ENCODE peak calls at places on chromosomes 7 and 10, in ten cellular contexts. C, E, O, T, I, P, N, S, B and M are unnamed samples.

GRCh38 chr10:116774728-116775151 is 32.4 kb upstream of the HSPA12A start:
- DNase-seq in S (no peak), I (no peak), O (no peak), C (no peak), N (no peak), B (no peak), E (no peak), P (no peak), T (no peak), M (no peak)

GRCh38 chr7:68176974-68177373 is 1180.3 kb downstream of the TYW1 start:
- DNase-seq in P (peak), N (no peak), E (peak), I (no peak), C (peak), S (peak), T (peak), B (peak), O (peak), M (peak)

GRCh38 chr7:142477079-142477651 is 219.3 kb upstream of the PRSS58 start:
- DNase-seq in E (peak), S (no peak), P (no peak), C (peak), I (no peak), B (peak), N (no peak), T (no peak), O (no peak), M (no peak)

GRCh38 chr7:2255145-2256139 is 13.4 kb downstream of the NUDT1 start:
- DNase-seq in E (no peak), N (no peak), S (no peak), T (no peak), I (no peak), O (no peak), C (no peak), B (no peak), P (no peak), M (no peak)

GRCh38 chr7:68207676-68208075 is 1211.0 kb downstream of the TYW1 start:
- DNase-seq in I (no peak), C (no peak), S (no peak), B (no peak), P (no peak), N (no peak), E (no peak), T (no peak), O (no peak), M (no peak)

GRCh38 chr7:99525713-99526440 is 21.4 kb downstream of the ZKSCAN5 start:
- DNase-seq in N (no peak), C (peak), B (no peak), T (no peak), E (peak), I (no peak), S (no peak), P (no peak), O (peak), M (peak)

GRCh38 chr10:53537508-53537907 is 764.9 kb upstream of the MBL2 start:
- DNase-seq in T (no peak), C (no peak), I (no peak), N (no peak), O (no peak), P (peak), B (no peak), S (no peak), E (no peak), M (no peak)

GRCh38 chr10:28425431-28425830 is 107.5 kb upstream of the WAC start:
- DNase-seq in I (no peak), P (no peak), B (peak), S (no peak), E (no peak), T (no peak), C (no peak), O (no peak), N (no peak), M (no peak)

GRCh38 chr10:132429281-132430230 is 32.6 kb downstream of the PWWP2B start:
- DNase-seq in T (no peak), O (no peak), N (no peak), E (no peak), I (no peak), P (no peak), B (no peak), C (no peak), S (no peak), M (no peak)

GRCh38 chr10:629186-629998 is 60.1 kb downstream of the DIP2C start:
- DNase-seq in E (no peak), I (no peak), C (peak), S (no peak), T (no peak), O (no peak), B (no peak), N (no peak), P (no peak), M (no peak)

GRCh38 chr7:48298779-48299178 is 127.5 kb downstream of the ABCA13 start:
- DNase-seq in P (no peak), B (peak), N (no peak), C (no peak), E (peak), O (no peak), S (no peak), T (no peak), I (no peak), M (no peak)

GRCh38 chr7:4939971-4940720 is 18.8 kb downstream of the MMD2 start:
- DNase-seq in I (no peak), P (no peak), N (no peak), T (no peak), E (no peak), B (no peak), S (no peak), O (no peak), C (no peak), M (no peak)

GRCh38 chr7:112414855-112415490 is 35.3 kb upstream of the IFRD1 start:
- DNase-seq in B (peak), N (no peak), O (peak), I (no peak), E (peak), P (peak), S (peak), T (peak), C (peak), M (peak)

GRCh38 chr7:87934699-87935372 is 785 bp downstream of the ADAM22 start:
- DNase-seq in C (peak), E (peak), I (no peak), T (peak), N (no peak), B (peak), O (peak), S (peak), P (peak), M (peak)

GRCh38 chr7:18768256-18768655 is 272.7 kb downstream of the HDAC9 start:
- DNase-seq in N (no peak), S (no peak), I (no peak), B (no peak), E (peak), P (no peak), T (no peak), O (no peak), C (no peak), M (no peak)

GRCh38 chr10:22625511-22626288 is 88.7 kb downstream of the PIP4K2A start:
- DNase-seq in C (no peak), N (no peak), P (no peak), E (no peak), O (no peak), B (no peak), T (no peak), I (no peak), S (no peak), M (peak)

GRCh38 chr10:79024296-79024695 is 44.5 kb upstream of the ZMIZ1 start:
- DNase-seq in I (no peak), E (no peak), S (no peak), N (no peak), B (no peak), T (no peak), O (no peak), P (no peak), C (no peak), M (no peak)

GRCh38 chr7:149624006-149624405 is 126.4 kb upstream of the ZNF746 start:
- DNase-seq in N (peak), B (no peak), P (peak), C (peak), O (peak), T (peak), S (peak), I (peak), E (peak), M (no peak)

GRCh38 chr7:28112883-28113540 is 67.6 kb downstream of the JAZF1 start:
- DNase-seq in P (peak), E (no peak), I (no peak), S (peak), B (peak), O (no peak), C (peak), N (no peak), T (no peak), M (no peak)

GRCh38 chr10:101297901-101298451 is 56.0 kb upstream of the BTRC start:
- DNase-seq in S (peak), I (peak), B (peak), T (peak), C (peak), P (peak), E (peak), O (peak), N (peak), M (peak)

GRCh38 chr7:55065511-55066229 is 46.9 kb downstream of the EGFR start:
- DNase-seq in P (no peak), S (no peak), B (peak), C (peak), T (no peak), O (no peak), I (no peak), E (peak), N (no peak), M (no peak)

GRCh38 chr7:107370816-107371215 is 99.0 kb upstream of the GPR22 start:
- DNase-seq in C (no peak), I (no peak), P (no peak), N (no peak), S (no peak), T (no peak), O (no peak), B (no peak), E (no peak), M (peak)

GRCh38 chr10:17665742-17666141 is 21.8 kb downstream of the STAM start:
- DNase-seq in S (no peak), P (no peak), C (no peak), N (no peak), I (no peak), E (peak), B (peak), T (no peak), O (no peak), M (peak)

GRCh38 chr10:127552446-127552845 is 3.3 kb downstream of the NPS start:
- DNase-seq in I (no peak), P (no peak), T (no peak), N (no peak), B (no peak), S (no peak), O (peak), C (no peak), E (no peak), M (no peak)

GRCh38 chr10:116653885-116654284 is 33.1 kb downstream of the PNLIPRP2 start:
- DNase-seq in B (no peak), I (no peak), S (no peak), P (no peak), N (no peak), T (no peak), O (no peak), E (no peak), C (no peak), M (no peak)

GRCh38 chr10:131242007-131242406 is 69.5 kb downstream of the TCERG1L start:
- DNase-seq in C (peak), I (no peak), E (no peak), S (peak), N (no peak), O (peak), T (peak), B (no peak), P (peak), M (peak)

GRCh38 chr7:127393370-127394058 is 1.0 kb upstream of the ZNF800 start:
- DNase-seq in O (peak), B (no peak), T (peak), I (no peak), N (no peak), C (peak), P (no peak), S (peak), E (peak), M (no peak)

GRCh38 chr7:92731327-92732063 is 104.9 kb downstream of the CDK6 start:
- DNase-seq in O (no peak), S (no peak), P (no peak), C (peak), I (no peak), B (peak), T (no peak), E (peak), N (no peak), M (no peak)

GRCh38 chr10:29022513-29022912 is 266.4 kb upstream of the LYZL1 start:
- DNase-seq in C (no peak), S (peak), N (no peak), O (no peak), E (no peak), P (peak), I (no peak), T (no peak), B (no peak), M (no peak)

GRCh38 chr10:20100157-20100556 is 283.9 kb downstream of the PLXDC2 start:
- DNase-seq in S (peak), I (no peak), C (no peak), T (no peak), N (no peak), P (no peak), O (no peak), E (no peak), B (peak), M (no peak)

GRCh38 chr7:152072451-152072850 is 47.0 kb downstream of the GALNT11 start:
- DNase-seq in E (no peak), I (no peak), C (no peak), N (no peak), B (no peak), P (no peak), O (no peak), S (no peak), T (no peak), M (no peak)

GRCh38 chr7:102471791-102472125 is 7.0 kb downstream of the POLR2J start:
- DNase-seq in O (no peak), B (no peak), E (no peak), T (no peak), C (no peak), S (no peak), N (no peak), I (no peak), P (no peak), M (no peak)

GRCh38 chr7:37450035-37450434 is 1.4 kb upstream of the ELMO1 start:
- DNase-seq in S (no peak), E (no peak), O (peak), N (no peak), T (no peak), B (no peak), P (no peak), I (no peak), C (no peak), M (no peak)

GRCh38 chr10:115956225-115957009 is 316.6 kb downstream of the GFRA1 start:
- DNase-seq in B (no peak), E (peak), O (no peak), C (no peak), I (no peak), T (no peak), N (no peak), S (no peak), P (no peak), M (no peak)